ENCODE peak calls at places on chromosomes 11 and 22, in nine cellular contexts. V is heart left ventricle; O is uterus; S is activated naive CD4-positive, alpha-beta T cell; E is LoVo; N is stimulated activated CD4-positive, alpha-beta T cell treated with anti-CD3 and anti-CD28 coated beads, Interleukin-2, amount 100 ng/mL, for 4 hours; P is HFFc6; R is type B pancreatic cell; X is LNCaP clone FGC. H is an unnamed sample.

GRCh38 chr22:41799486-41800347 is 762 bp upstream of the CCDC134 start:
- DNase-seq in V (peak), O (peak), S (no peak), E (no peak), N (no peak), P (no peak), R (no peak), X (no peak), H (peak)

GRCh38 chr11:46918087-46918751 is at the start of gene LRP4:
- DNase-seq in V (peak), O (peak), S (no peak), E (peak), N (no peak), P (no peak), R (no peak), X (no peak), H (peak)

GRCh38 chr22:27802389-27803079 is 978 bp upstream of the MN1 start:
- DNase-seq in V (no peak), O (no peak), S (no peak), E (no peak), N (no peak), P (no peak), R (no peak), X (no peak), H (no peak)

GRCh38 chr11:86116996-86117705 is 48.3 kb upstream of the PICALM start:
- DNase-seq in V (no peak), O (no peak), S (no peak), E (no peak), N (no peak), P (peak), R (no peak), X (no peak), H (no peak)

GRCh38 chr22:42500164-42500835 is 19.3 kb downstream of the RRP7A start:
- DNase-seq in V (peak), O (peak), S (peak), E (peak), N (peak), P (no peak), R (peak), X (no peak), H (peak)

GRCh38 chr11:3807856-3808845 is at the start of gene PGAP2:
- DNase-seq in V (peak), O (peak), S (no peak), E (peak), N (peak), P (peak), R (peak), X (peak), H (peak)

GRCh38 chr11:43518407-43519165 is 159.9 kb downstream of the TTC17 start:
- DNase-seq in V (no peak), O (no peak), S (no peak), E (no peak), N (no peak), P (peak), R (no peak), X (no peak), H (no peak)

GRCh38 chr11:130431337-130431773 is 2.9 kb upstream of the ADAMTS8 start:
- DNase-seq in V (peak), O (peak), S (no peak), E (peak), N (peak), P (peak), R (no peak), X (peak), H (peak)

GRCh38 chr11:19258651-19259230 is 18.0 kb upstream of the E2F8 start:
- DNase-seq in V (no peak), O (no peak), S (no peak), E (no peak), N (no peak), P (no peak), R (no peak), X (no peak), H (no peak)

GRCh38 chr11:17778352-17778751 is 43.8 kb downstream of the KCNC1 start:
- DNase-seq in V (no peak), O (no peak), S (no peak), E (no peak), N (no peak), P (no peak), R (no peak), X (no peak), H (no peak)

GRCh38 chr22:29581799-29582198 is 886 bp upstream of the NIPSNAP1 start:
- DNase-seq in V (no peak), O (no peak), S (no peak), E (no peak), N (no peak), P (no peak), R (no peak), X (no peak), H (no peak)

GRCh38 chr11:46049325-46049860 is 71.9 kb downstream of the PHF21A start:
- DNase-seq in V (no peak), O (no peak), S (no peak), E (no peak), N (no peak), P (no peak), R (no peak), X (no peak), H (no peak)

GRCh38 chr11:73203322-73203721 is 14.8 kb upstream of the P2RY2 start:
- DNase-seq in V (no peak), O (peak), S (no peak), E (no peak), N (no peak), P (no peak), R (no peak), X (no peak), H (no peak)

GRCh38 chr11:69088676-69089146 is 40.0 kb downstream of the TPCN2 start:
- DNase-seq in V (peak), O (peak), S (no peak), E (peak), N (peak), P (peak), R (no peak), X (peak), H (peak)

GRCh38 chr11:2975594-2975993 is 16.5 kb downstream of the NAP1L4 start:
- DNase-seq in V (no peak), O (no peak), S (no peak), E (no peak), N (no peak), P (peak), R (no peak), X (no peak), H (no peak)